ENCODE peak calls at places on chromosome 11, in eight cellular contexts. A is IMR-90; D is cardiac muscle cell; J is naive thymus-derived CD4-positive, alpha-beta T cell; Z is stomach; I is right lobe of liver; F is effector memory CD4-positive, alpha-beta T cell; E is GM12878. G is an unnamed sample.

GRCh38 chr11:7657306-7658025 is 15.8 kb downstream of the CYB5R2 start:
- DNase-seq in A (peak; percentile 68), D (peak; percentile 77), J (no peak), Z (peak; percentile 49), I (no peak), F (no peak), E (no peak), G (no peak)

GRCh38 chr11:95337175-95337957 is 106.4 kb upstream of the SESN3 start:
- DNase-seq in A (peak; percentile 33), D (peak; percentile 35), J (peak; percentile 12), Z (peak; percentile 38), I (peak; percentile 59), F (peak; percentile 5), E (peak; percentile 36), G (no peak)

GRCh38 chr11:116275634-116276033 is 497.2 kb downstream of the BUD13 start:
- DNase-seq in A (no peak), D (no peak), J (no peak), Z (no peak), I (no peak), F (no peak), E (no peak), G (no peak)

GRCh38 chr11:111975076-111975806 is 38.1 kb downstream of the DIXDC1 start:
- DNase-seq in A (no peak), D (no peak), J (no peak), Z (no peak), I (no peak), F (no peak), E (no peak), G (no peak)

GRCh38 chr11:92306966-92307504 is 82.4 kb downstream of the FAT3 start:
- DNase-seq in A (no peak), D (no peak), J (no peak), Z (no peak), I (no peak), F (no peak), E (no peak), G (no peak)

GRCh38 chr11:65525659-65526480 is 987 bp downstream of the SCYL1 start:
- DNase-seq in A (no peak), D (no peak), J (no peak), Z (no peak), I (peak; percentile 59), F (no peak), E (no peak), G (no peak)

GRCh38 chr11:82936261-82936660 is 34.7 kb downstream of the DDIAS start:
- DNase-seq in A (peak; percentile 31), D (no peak), J (no peak), Z (no peak), I (no peak), F (no peak), E (no peak), G (no peak)

GRCh38 chr11:100639140-100639539 is 47.9 kb upstream of the ARHGAP42 start:
- DNase-seq in A (peak; percentile 83), D (peak; percentile 13), J (no peak), Z (peak; percentile 31), I (no peak), F (no peak), E (no peak), G (no peak)

GRCh38 chr11:10418259-10418949 is 36.7 kb upstream of the AMPD3 start:
- DNase-seq in A (peak; percentile 27), D (no peak), J (no peak), Z (no peak), I (no peak), F (no peak), E (no peak), G (no peak)

GRCh38 chr11:69312418-69313399 is 18.8 kb downstream of the MYEOV start:
- DNase-seq in A (no peak), D (no peak), J (no peak), Z (no peak), I (no peak), F (no peak), E (no peak), G (no peak)

GRCh38 chr11:93487032-93487483 is 56.1 kb downstream of the SMCO4 start:
- DNase-seq in A (no peak), D (peak; percentile 62), J (no peak), Z (no peak), I (peak; percentile 89), F (no peak), E (no peak), G (no peak)

DNA sequence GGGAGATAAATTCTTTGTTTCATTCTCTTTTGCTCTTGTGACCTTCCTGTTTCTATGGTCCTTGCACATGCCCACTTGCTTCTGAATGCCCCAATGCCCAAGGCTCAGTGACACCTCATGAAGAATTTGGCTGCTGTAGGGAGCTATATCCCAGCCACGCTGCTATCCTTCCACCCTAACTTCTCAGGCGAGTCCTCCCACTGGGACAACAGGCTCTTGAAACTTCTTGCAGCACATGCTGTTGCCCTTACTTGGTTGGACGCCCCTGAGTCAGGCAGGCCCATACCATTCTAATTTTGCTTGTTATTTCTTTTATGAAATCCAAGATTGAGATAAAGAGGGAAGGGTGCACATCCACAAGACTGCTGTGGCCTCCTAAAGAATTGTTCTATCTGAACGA is 57.6 kb upstream of the BLID start:
- DNase-seq in A (no peak), D (no peak), J (no peak), Z (no peak), I (no peak), F (no peak), E (no peak), G (no peak)
- H3K27ac ChIP-seq in A (peak overlapping the region; percentile 78), D (no peak overlapping the region), J (no peak overlapping the region), Z (no peak overlapping the region), I (no peak overlapping the region), F (no peak overlapping the region), E (no peak overlapping the region), G (no peak overlapping the region)

GRCh38 chr11:70466154-70466553 is 67.8 kb downstream of the CTTN start:
- DNase-seq in A (peak; percentile 15), D (no peak), J (no peak), Z (no peak), I (no peak), F (no peak), E (no peak), G (no peak)
- H3K4me3 ChIP-seq in A (no peak overlapping the region), D (no peak overlapping the region), J (no peak overlapping the region), Z (no peak overlapping the region), I (no peak overlapping the region), F (no peak overlapping the region), E (no peak overlapping the region), G (no peak overlapping the region)

GRCh38 chr11:45773271-45774022 is 31.5 kb upstream of the SLC35C1 start:
- DNase-seq in A (no peak), D (no peak), J (no peak), Z (peak; percentile 22), I (no peak), F (no peak), E (no peak), G (no peak)

GRCh38 chr11:45771194-45771941 is 33.6 kb upstream of the SLC35C1 start:
- DNase-seq in A (peak; percentile 38), D (peak; percentile 76), J (peak; percentile 41), Z (peak; percentile 69), I (peak; percentile 70), F (peak; percentile 54), E (no peak), G (peak; percentile 59)

GRCh38 chr11:45774023-45774655 is 30.8 kb upstream of the SLC35C1 start:
- DNase-seq in A (no peak), D (no peak), J (no peak), Z (peak; percentile 15), I (no peak), F (no peak), E (no peak), G (no peak)

GRCh38 chr11:45769960-45770359 is 35.0 kb upstream of the SLC35C1 start:
- DNase-seq in A (no peak), D (no peak), J (no peak), Z (no peak), I (no peak), F (no peak), E (no peak), G (no peak)

GRCh38 chr11:45771942-45772522 is 32.9 kb upstream of the SLC35C1 start:
- DNase-seq in A (peak; percentile 58), D (peak; percentile 92), J (peak; percentile 73), Z (peak; percentile 86), I (peak; percentile 88), F (peak; percentile 67), E (no peak), G (peak; percentile 75)
- H3K27ac ChIP-seq in A (no peak overlapping the region), D (no peak overlapping the region), J (peak overlapping the region; percentile 54), Z (peak overlapping the region; percentile 56), I (peak overlapping the region; percentile 81), F (peak overlapping the region; percentile 47), E (no peak overlapping the region), G (peak overlapping the region; percentile 18)

GRCh38 chr11:75429902-75430691 is 2.9 kb downstream of the KLHL35 start:
- DNase-seq in A (peak; percentile 63), D (peak; percentile 83), J (peak; percentile 57), Z (peak; percentile 76), I (no peak), F (peak; percentile 44), E (no peak), G (peak; percentile 49)

GRCh38 chr11:75431533-75432525 is 1.2 kb downstream of the KLHL35 start:
- DNase-seq in A (no peak), D (no peak), J (no peak), Z (no peak), I (no peak), F (no peak), E (no peak), G (no peak)

GRCh38 chr11:75429641-75429901 is 3.4 kb downstream of the KLHL35 start:
- DNase-seq in A (no peak), D (no peak), J (no peak), Z (no peak), I (no peak), F (no peak), E (no peak), G (no peak)

GRCh38 chr11:75428989-75429640 is 3.9 kb downstream of the KLHL35 start:
- DNase-seq in A (no peak), D (no peak), J (no peak), Z (no peak), I (no peak), F (no peak), E (no peak), G (no peak)

GRCh38 chr11:75430692-75431532 is 2.1 kb downstream of the KLHL35 start:
- DNase-seq in A (no peak), D (no peak), J (no peak), Z (no peak), I (no peak), F (no peak), E (no peak), G (no peak)
- H3K4me3 ChIP-seq in A (peak overlapping the region; percentile 40), D (peak overlapping the region; percentile 32), J (peak overlapping the region; percentile 54), Z (peak overlapping the region; percentile 44), I (no peak overlapping the region), F (peak overlapping the region; percentile 40), E (no peak overlapping the region), G (peak overlapping the region; percentile 54)

GRCh38 chr11:62505112-62505783 is 41.4 kb downstream of the AHNAK start:
- DNase-seq in A (no peak), D (peak; percentile 53), J (no peak), Z (no peak), I (no peak), F (no peak), E (no peak), G (no peak)
- H3K27ac ChIP-seq in A (no peak overlapping the region), D (no peak overlapping the region), J (no peak overlapping the region), Z (peak overlapping the region; percentile 14), I (no peak overlapping the region), F (no peak overlapping the region), E (no peak overlapping the region), G (no peak overlapping the region)

G was measured in CD8-positive, alpha-beta memory T cell.